ENCODE peak calls at places on chromosomes 3 and 15, in five cellular contexts. F is OCI-M1, K is retina, J is GM20000, C is NCI-H1436. R is an unnamed sample.

GRCh38 chr15:63729115-63729884 is 104.4 kb downstream of the HERC1 start:
- DNase-seq in F (no peak), K (no peak), J (no peak), C (no peak), R (no peak)

GRCh38 chr15:98296653-98297052 is 336.1 kb downstream of the ARRDC4 start:
- DNase-seq in F (no peak), K (no peak), J (no peak), C (no peak), R (no peak)

GRCh38 chr15:95594496-95594895 is 736.0 kb upstream of the NR2F2 start:
- DNase-seq in F (no peak), K (peak), J (no peak), C (no peak), R (no peak)

GRCh38 chr3:195883160-195883559 is 25.2 kb downstream of the TNK2 start:
- DNase-seq in F (no peak), K (no peak), J (no peak), C (no peak), R (no peak)

GRCh38 chr3:149657796-149658443 is at the start of gene WWTR1:
- DNase-seq in F (peak), K (peak), J (peak), C (no peak), R (peak)

GRCh38 chr3:20041197-20041780 is 1.0 kb downstream of the KAT2B start:
- DNase-seq in F (peak), K (peak), J (peak), C (no peak), R (peak)

GRCh38 chr3:159249472-159250131 is 447.7 kb downstream of the MFSD1 start:
- DNase-seq in F (no peak), K (no peak), J (no peak), C (no peak), R (no peak)

GRCh38 chr3:73060302-73060723 is 1.1 kb upstream of the EBLN2 start:
- DNase-seq in F (no peak), K (no peak), J (no peak), C (no peak), R (no peak)

GRCh38 chr3:110859993-110860392 is 211.6 kb upstream of the NECTIN3 start:
- DNase-seq in F (no peak), K (no peak), J (no peak), C (no peak), R (no peak)

GRCh38 chr3:9179826-9180763 is 69.4 kb downstream of the SRGAP3 start:
- DNase-seq in F (no peak), K (no peak), J (peak), C (no peak), R (no peak)

GRCh38 chr3:30693470-30694120 is 87.2 kb downstream of the TGFBR2 start:
- DNase-seq in F (peak), K (peak), J (peak), C (peak), R (peak)

GRCh38 chr3:152160350-152161011 is 108.2 kb upstream of the MBNL1 start:
- DNase-seq in F (no peak), K (no peak), J (no peak), C (no peak), R (no peak)

GRCh38 chr3:194955979-194956696 is 270.5 kb downstream of the FAM43A start:
- DNase-seq in F (no peak), K (no peak), J (no peak), C (no peak), R (no peak)